ENCODE peak calls at places on chromosomes 7 and 10, in eight cellular contexts. Z, A, D, J, I, N, L and C are unnamed samples.
A peak's percentile ranks its signal among the peaks of the same experiment; 100 is the strongest.

GRCh38 chr7:2452074-2452507 is 24.1 kb downstream of the GRIFIN start:
- DNase-seq in N (no peak), D (peak; percentile 76), L (no peak), J (peak; percentile 34), A (peak; percentile 51), I (no peak), Z (no peak), C (no peak)

GRCh38 chr7:87213801-87214200 is 5.7 kb downstream of the TMEM243 start:
- DNase-seq in A (no peak), N (no peak), I (no peak), D (no peak), Z (no peak), J (no peak), L (no peak), C (no peak)

GRCh38 chr7:155482511-155483183 is 24.7 kb downstream of the EN2 start:
- DNase-seq in A (no peak), I (no peak), N (no peak), L (no peak), J (no peak), D (no peak), Z (peak; percentile 38), C (no peak)

GRCh38 chr10:119538632-119539358 is 3.7 kb downstream of the RGS10 start:
- DNase-seq in Z (peak; percentile 17), L (peak; percentile 35), D (no peak), A (no peak), J (no peak), I (no peak), N (no peak), C (no peak)

GRCh38 chr7:142407939-142408573 is 150.2 kb upstream of the PRSS58 start:
- DNase-seq in Z (no peak), L (no peak), I (peak; percentile 40), J (no peak), A (no peak), D (no peak), N (no peak), C (no peak)

GRCh38 chr7:87144173-87144657 is 8.0 kb upstream of the DMTF1 start:
- DNase-seq in I (no peak), A (no peak), L (no peak), Z (no peak), D (peak; percentile 57), J (no peak), N (no peak), C (no peak)

GRCh38 chr7:26183545-26184282 is 16.8 kb downstream of the HNRNPA2B1 start:
- DNase-seq in D (no peak), Z (no peak), I (no peak), J (no peak), A (no peak), N (no peak), L (no peak), C (no peak)

GRCh38 chr7:106187613-106188350 is 75.7 kb upstream of the SYPL1 start:
- DNase-seq in D (no peak), J (no peak), L (peak; percentile 85), N (no peak), Z (no peak), I (peak; percentile 17), A (no peak), C (no peak)

GRCh38 chr10:18400201-18400910 is 251.0 kb downstream of the NSUN6 start:
- DNase-seq in D (no peak), A (peak; percentile 49), L (no peak), J (no peak), Z (no peak), I (peak; percentile 52), N (peak; percentile 56), C (no peak)

GRCh38 chr10:10589540-10589939 is 428.1 kb upstream of the CELF2 start:
- DNase-seq in J (no peak), Z (no peak), D (peak; percentile 18), A (no peak), N (no peak), L (peak; percentile 54), I (peak; percentile 98), C (no peak)

GRCh38 chr10:111504376-111504775 is 427.5 kb downstream of the ADRA2A start:
- DNase-seq in D (no peak), L (no peak), I (no peak), J (no peak), Z (no peak), A (no peak), N (no peak), C (no peak)

GRCh38 chr7:98779800-98780199 is 90.0 kb downstream of the TMEM130 start:
- DNase-seq in D (no peak), L (no peak), J (peak; percentile 7), I (no peak), A (no peak), Z (no peak), N (no peak), C (no peak)

GRCh38 chr10:19845963-19846362 is 29.7 kb downstream of the PLXDC2 start:
- DNase-seq in A (no peak), N (no peak), Z (no peak), J (no peak), D (no peak), I (no peak), L (peak; percentile 51), C (no peak)

GRCh38 chr10:33566426-33566825 is 232.0 kb upstream of the NRP1 start:
- DNase-seq in L (no peak), Z (no peak), D (no peak), A (peak; percentile 51), I (no peak), N (no peak), J (no peak), C (no peak)

GRCh38 chr7:20834656-20835055 is 48.0 kb upstream of the SP8 start:
- DNase-seq in A (peak; percentile 30), L (peak; percentile 8), D (no peak), I (no peak), N (no peak), J (no peak), Z (no peak), C (no peak)

GRCh38 chr10:12937527-12937926 is 64.0 kb downstream of the CCDC3 start:
- DNase-seq in A (no peak), L (peak; percentile 82), D (no peak), I (no peak), J (no peak), Z (no peak), N (no peak), C (no peak)

GRCh38 chr10:73017955-73018480 is 63.4 kb upstream of the PLA2G12B start:
- DNase-seq in L (peak; percentile 33), Z (no peak), D (no peak), J (no peak), N (no peak), A (no peak), I (peak; percentile 30), C (no peak)

GRCh38 chr7:51255536-51256243 is 60.9 kb downstream of the COBL start:
- DNase-seq in Z (no peak), N (no peak), J (no peak), D (no peak), A (no peak), L (peak; percentile 19), I (no peak), C (no peak)

DNA sequence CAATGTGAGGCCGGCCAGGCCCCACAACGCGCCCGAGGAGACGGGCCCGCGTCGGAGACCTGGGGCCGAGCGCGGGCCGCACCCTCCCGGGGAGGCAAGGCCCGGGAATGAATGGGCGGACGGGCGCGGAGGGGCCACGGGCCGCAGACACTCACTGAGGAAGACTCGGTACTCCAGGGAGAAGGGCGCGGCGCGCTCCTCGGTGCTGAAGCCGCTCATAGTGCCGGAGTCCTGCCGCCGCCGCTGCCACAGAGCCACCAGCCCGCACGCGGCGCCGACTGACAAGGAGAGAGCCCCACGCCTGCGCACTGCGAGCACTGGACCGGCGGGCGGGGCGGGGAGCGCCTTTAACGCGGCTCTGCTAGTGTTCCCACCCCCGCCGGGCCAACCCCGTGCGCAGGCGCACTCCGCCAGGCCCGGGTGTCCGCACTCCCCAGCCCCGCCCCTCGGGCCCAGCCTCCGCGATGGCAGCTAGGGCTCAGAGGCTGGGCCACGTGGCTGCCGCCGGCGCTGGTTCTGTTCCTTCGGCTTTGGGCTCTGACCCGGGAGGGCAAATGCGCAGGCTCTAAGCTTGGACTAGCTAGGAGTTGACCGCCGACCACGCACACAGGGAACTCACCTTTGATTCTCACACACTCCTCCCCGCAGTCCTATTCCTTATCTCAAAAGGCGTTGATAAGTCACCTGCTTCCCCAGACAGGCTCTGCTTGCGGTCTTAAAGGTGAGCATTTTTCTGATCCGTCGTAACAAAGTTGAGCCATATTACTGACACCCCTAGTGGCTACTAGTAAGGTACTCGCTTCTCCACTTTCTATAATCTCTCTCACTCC is at the start of gene PPA1:
- DNase-seq in N (peak; percentile 99), L (peak; percentile 97), J (peak; percentile 97), D (peak; percentile 100), I (peak; percentile 93), A (peak; percentile 97), Z (peak; percentile 97), C (peak; percentile 99)
- TF ChIP-seq CTCF in N (no peak), L (no peak), J (no peak), D (no peak), I (no peak), A (no peak), Z (peak; percentile 14), C (peak; percentile 53)

DNA sequence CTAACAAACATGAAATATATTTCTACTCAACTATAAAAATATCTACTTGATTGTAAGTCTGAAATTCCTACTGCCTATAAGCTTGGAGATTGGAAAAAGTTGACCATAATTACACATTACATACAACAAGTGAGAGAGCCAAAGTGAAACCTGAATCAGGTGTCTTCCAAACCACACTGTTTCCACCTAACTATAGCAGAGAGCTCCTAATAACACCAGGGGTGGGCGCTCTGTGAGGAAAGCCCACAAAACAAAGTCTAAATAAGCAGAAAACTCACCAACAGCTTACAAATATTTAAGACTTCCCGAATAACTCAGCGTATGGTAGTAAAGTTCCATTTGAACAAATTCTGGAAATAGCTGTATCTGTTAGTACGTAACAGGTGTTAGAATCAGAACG is 119.9 kb downstream of the GPR37 start:
- DNase-seq in N (no peak), J (no peak), A (peak; percentile 39), Z (no peak), D (no peak), I (no peak), L (no peak), C (no peak)
- TF ChIP-seq CTCF in N (no peak), J (no peak), A (peak; percentile 54), Z (no peak), D (no peak), I (no peak), L (no peak), C (no peak)

GRCh38 chr7:35519971-35520809 is 174.7 kb downstream of the HERPUD2 start:
- DNase-seq in Z (peak; percentile 22), I (peak; percentile 71), J (peak; percentile 53), N (peak; percentile 71), D (peak; percentile 72), A (peak; percentile 87), L (peak; percentile 73), C (peak; percentile 55)
- TF ChIP-seq CTCF in Z (peak; percentile 53), I (peak; percentile 76), J (peak; percentile 83), N (peak; percentile 91), D (peak; percentile 90), A (peak; percentile 87), L (peak; percentile 90), C (peak; percentile 90)

DNA sequence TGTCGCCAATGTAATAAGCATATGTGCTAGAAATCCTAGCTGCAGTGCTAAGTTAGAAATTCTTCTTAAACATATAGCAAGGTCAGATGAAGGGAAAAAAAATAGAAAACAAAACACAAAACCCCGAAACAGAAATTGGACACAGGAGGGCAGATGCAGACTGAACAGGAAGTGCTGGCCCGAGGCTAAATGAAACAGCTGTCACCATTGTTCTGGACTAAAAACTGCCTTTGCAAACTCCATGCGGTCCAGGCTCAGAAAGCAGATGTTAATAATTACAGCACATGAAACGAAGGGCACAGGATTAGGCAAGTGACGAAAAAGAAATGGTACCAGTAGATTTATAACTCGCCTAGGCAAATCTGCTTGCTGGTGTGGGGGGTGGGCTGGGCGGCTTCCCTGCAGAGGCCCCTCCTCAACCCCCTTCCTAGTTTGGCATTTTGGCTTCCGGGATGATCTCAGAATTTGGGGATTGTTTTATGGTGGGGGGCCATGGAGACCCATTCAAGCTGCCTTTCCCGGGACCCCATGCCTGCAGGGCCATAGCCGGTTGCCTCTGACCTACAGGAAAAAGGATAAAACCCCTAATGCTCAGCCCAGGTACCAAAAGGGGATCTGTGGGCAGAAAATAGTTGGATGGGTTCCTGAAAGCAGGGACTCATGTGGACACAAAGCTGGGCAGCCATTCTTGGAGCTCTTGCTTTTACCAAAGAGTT is 39.2 kb upstream of the EMX2 start:
- DNase-seq in J (no peak), L (peak; percentile 21), D (no peak), Z (no peak), A (no peak), I (no peak), N (no peak), C (no peak)
- TF ChIP-seq CTCF in J (no peak), L (no peak), D (no peak), Z (no peak), A (no peak), I (no peak), N (no peak), C (no peak)